ENCODE peak calls at places on chromosomes 13 and 19, in ten cellular contexts. L is NCI-H345, W is GM23248, I is DMS79 treated with DMSO at 0.1 percent for 48 hours, K is NCI-H524 treated with DMSO at 0.1 percent for 48 hours, H is retina, B is PC-9, R is HCEC 1CT, C is BJ, V is T follicular helper cell. D is an unnamed sample.

GRCh38 chr19:14544977-14545715 is 15.8 kb downstream of the TECR start:
- DNase-seq in L (peak), V (no peak), K (no peak), W (no peak), R (no peak), I (peak), H (peak), B (no peak), C (no peak), D (no peak)

GRCh38 chr19:57888107-57888493 is 737 bp downstream of the ZNF814 start:
- DNase-seq in I (no peak), W (peak), L (no peak), B (no peak), V (no peak), H (no peak), R (no peak), C (no peak), K (no peak), D (no peak)

GRCh38 chr19:40806385-40807146 is 7.6 kb downstream of the EGLN2 start:
- DNase-seq in W (peak), H (peak), L (no peak), B (no peak), K (no peak), R (peak), V (peak), C (peak), I (no peak), D (peak)

GRCh38 chr19:50224986-50225747 is 21.7 kb downstream of the MYH14 start:
- DNase-seq in B (no peak), R (no peak), V (no peak), L (no peak), I (no peak), C (no peak), W (no peak), H (no peak), K (no peak), D (no peak)

GRCh38 chr19:14369399-14370168 is 11.7 kb upstream of the ADGRE5 start:
- DNase-seq in I (no peak), L (no peak), B (no peak), V (peak), K (no peak), C (no peak), H (no peak), R (no peak), W (peak), D (no peak)

GRCh38 chr13:43061496-43062280 is 38.3 kb downstream of the DNAJC15 start:
- DNase-seq in H (no peak), W (no peak), C (no peak), V (no peak), I (no peak), K (no peak), R (no peak), B (no peak), L (no peak), D (no peak)

GRCh38 chr19:45444318-45445041 is 20.8 kb upstream of the ERCC1 start:
- DNase-seq in L (peak), W (peak), C (no peak), I (peak), B (peak), H (peak), V (peak), K (no peak), R (peak), D (no peak)

GRCh38 chr13:33872005-33872351 is 54.0 kb downstream of the RFC3 start:
- DNase-seq in R (no peak), L (no peak), H (no peak), V (no peak), K (no peak), I (no peak), C (no peak), B (no peak), W (no peak), D (no peak)

GRCh38 chr13:79451500-79451962 is 29.4 kb upstream of the NDFIP2 start:
- DNase-seq in H (no peak), I (no peak), V (peak), B (peak), R (peak), K (no peak), C (peak), W (peak), L (no peak), D (no peak)

GRCh38 chr13:44035400-44035799 is 155.7 kb downstream of the LACC1 start:
- DNase-seq in R (no peak), C (no peak), V (no peak), K (no peak), I (no peak), L (no peak), W (no peak), H (no peak), B (no peak), D (no peak)

GRCh38 chr13:41398494-41399190 is 58.7 kb upstream of the RGCC start:
- DNase-seq in L (no peak), W (peak), H (no peak), C (no peak), B (no peak), R (no peak), I (no peak), V (no peak), K (no peak), D (no peak)

GRCh38 chr19:12922959-12923358 is 3.9 kb upstream of the SYCE2 start:
- DNase-seq in I (no peak), B (no peak), R (no peak), K (no peak), W (no peak), H (no peak), C (no peak), V (no peak), L (no peak), D (no peak)

GRCh38 chr13:30847697-30848307 is 58.3 kb upstream of the MEDAG start:
- DNase-seq in B (no peak), R (peak), I (no peak), K (no peak), W (peak), L (no peak), C (peak), V (no peak), H (peak), D (no peak)

GRCh38 chr13:51826606-51827005 is 18.4 kb downstream of the TMEM272 start:
- DNase-seq in R (no peak), L (no peak), I (no peak), C (no peak), B (no peak), V (no peak), H (no peak), K (no peak), W (peak), D (no peak)

GRCh38 chr13:21668665-21669599 is 1.9 kb upstream of the FGF9 start:
- DNase-seq in V (no peak), C (no peak), W (peak), B (no peak), K (peak), I (peak), L (peak), R (no peak), H (peak), D (no peak)

GRCh38 chr19:34838753-34839431 is 65.9 kb upstream of the ZNF599 start:
- DNase-seq in V (peak), K (no peak), H (peak), R (no peak), L (no peak), C (no peak), I (no peak), W (peak), B (no peak), D (no peak)

GRCh38 chr19:7874080-7874856 is at the start of gene PRR36:
- DNase-seq in K (peak), V (no peak), H (peak), C (no peak), B (peak), I (peak), W (no peak), L (peak), R (no peak), D (no peak)

GRCh38 chr13:60931858-60932546 is 483.6 kb downstream of the PCDH20 start:
- DNase-seq in K (no peak), C (no peak), H (no peak), L (no peak), R (no peak), B (no peak), V (no peak), I (no peak), W (no peak), D (peak)

GRCh38 chr13:19982447-19983043 is 24.0 kb downstream of the ZMYM2 start:
- DNase-seq in K (no peak), W (no peak), V (no peak), H (no peak), R (no peak), C (no peak), L (no peak), B (no peak), I (no peak), D (no peak)

GRCh38 chr19:38319421-38320258 is at the start of gene KCNK6:
- DNase-seq in C (no peak), V (no peak), K (no peak), W (peak), B (peak), L (peak), R (no peak), I (peak), H (peak), D (no peak)

GRCh38 chr19:695350-695949 is at the start of gene PRSS57:
- DNase-seq in I (no peak), R (no peak), K (no peak), B (no peak), V (no peak), W (no peak), L (no peak), H (no peak), C (no peak), D (no peak)

GRCh38 chr19:45640849-45641273 is 1.7 kb upstream of the EML2 start:
- DNase-seq in R (no peak), C (no peak), W (no peak), H (no peak), V (peak), K (no peak), L (no peak), I (no peak), B (no peak), D (peak)

GRCh38 chr19:17830567-17831418 is 9.5 kb upstream of the INSL3 start:
- DNase-seq in R (peak), C (no peak), H (peak), V (peak), B (peak), I (no peak), L (peak), W (peak), K (no peak), D (peak)

GRCh38 chr19:57269515-57270250 is 10.6 kb upstream of the ZNF460 start:
- DNase-seq in I (no peak), K (no peak), W (peak), R (peak), B (no peak), C (peak), L (no peak), V (no peak), H (no peak), D (no peak)

GRCh38 chr19:45528744-45529453 is 21.6 kb downstream of the VASP start:
- DNase-seq in H (peak), I (peak), W (no peak), B (peak), V (no peak), K (no peak), R (no peak), C (no peak), L (peak), D (no peak)

GRCh38 chr13:25180795-25181537 is 8.9 kb upstream of the AMER2 start:
- DNase-seq in K (peak), I (no peak), V (no peak), W (no peak), R (no peak), L (no peak), H (peak), C (no peak), B (no peak), D (no peak)

GRCh38 chr19:57103573-57104277 is 16.1 kb upstream of the USP29 start:
- DNase-seq in I (peak), K (no peak), L (peak), W (peak), H (peak), V (peak), B (peak), C (peak), R (peak), D (no peak)

GRCh38 chr13:98848736-98849135 is 96.3 kb upstream of the SLC15A1 start:
- DNase-seq in R (no peak), V (no peak), W (peak), I (no peak), L (no peak), H (no peak), C (no peak), B (no peak), K (no peak), D (no peak)

GRCh38 chr19:46404039-46404883 is 9.1 kb downstream of the CCDC8 start:
- DNase-seq in R (peak), B (no peak), L (no peak), W (peak), C (no peak), V (no peak), I (peak), H (peak), K (no peak), D (no peak)

GRCh38 chr19:4939466-4939865 is 29.4 kb upstream of the KDM4B start:
- DNase-seq in C (no peak), I (no peak), R (no peak), H (no peak), L (no peak), V (no peak), B (no peak), K (no peak), W (no peak), D (no peak)